ENCODE peak calls at places on chromosomes 1 and 21, in eight cellular contexts. R is NB4, O is neural crest cell, K is fibroblast of lung, L is esophagus muscularis mucosa, A is lower lobe of right lung, C is AG09319, G is left ventricle myocardium inferior. T is an unnamed sample.

GRCh38 chr21:42000908-42001307 is 9.3 kb downstream of the ZBTB21 start:
- DNase-seq in R (no peak), O (no peak), K (no peak), L (peak; percentile 19), A (no peak), C (no peak), G (no peak), T (no peak)

GRCh38 chr1:230713915-230714764 is at the start of gene AGT:
- DNase-seq in R (peak; percentile 9), O (no peak), K (peak; percentile 90), L (no peak), A (no peak), C (peak; percentile 63), G (peak; percentile 81), T (no peak)

GRCh38 chr1:73065585-73065984 is 783.2 kb upstream of the NEGR1 start:
- DNase-seq in R (no peak), O (peak; percentile 1), K (no peak), L (no peak), A (no peak), C (no peak), G (no peak), T (no peak)

GRCh38 chr21:44919111-44919912 is 1.4 kb downstream of the ITGB2 start:
- DNase-seq in R (peak; percentile 94), O (no peak), K (no peak), L (no peak), A (peak; percentile 68), C (no peak), G (peak; percentile 22), T (no peak)

GRCh38 chr1:225479996-225480720 is 52.3 kb upstream of the LBR start:
- DNase-seq in R (no peak), O (no peak), K (no peak), L (no peak), A (no peak), C (no peak), G (no peak), T (no peak)

GRCh38 chr1:200234938-200235337 is 174.9 kb downstream of the ZNF281 start:
- DNase-seq in R (no peak), O (no peak), K (no peak), L (no peak), A (no peak), C (no peak), G (no peak), T (no peak)

GRCh38 chr21:35911412-35912191 is 148.7 kb downstream of the SETD4 start:
- DNase-seq in R (no peak), O (no peak), K (no peak), L (no peak), A (no peak), C (no peak), G (no peak), T (no peak)

GRCh38 chr1:118963456-118964430 is 24.4 kb downstream of the TBX15 start:
- DNase-seq in R (peak; percentile 3), O (no peak), K (peak; percentile 30), L (peak; percentile 42), A (no peak), C (peak; percentile 79), G (no peak), T (no peak)

GRCh38 chr1:112402682-112403643 is 6.9 kb downstream of the CTTNBP2NL start:
- DNase-seq in R (no peak), O (no peak), K (peak; percentile 64), L (no peak), A (no peak), C (no peak), G (no peak), T (no peak)

GRCh38 chr1:237736372-237737029 is 154.2 kb downstream of the ZP4 start:
- DNase-seq in R (peak; percentile 1), O (no peak), K (no peak), L (no peak), A (no peak), C (no peak), G (no peak), T (no peak)

GRCh38 chr1:52593495-52593894 is 8.7 kb upstream of the GPX7 start:
- DNase-seq in R (no peak), O (no peak), K (no peak), L (no peak), A (no peak), C (no peak), G (no peak), T (no peak)

GRCh38 chr1:150550222-150551048 is 1.2 kb downstream of the ADAMTSL4 start:
- DNase-seq in R (no peak), O (no peak), K (no peak), L (no peak), A (no peak), C (no peak), G (no peak), T (no peak)

GRCh38 chr1:200916152-200916551 is 21.5 kb downstream of the INAVA start:
- DNase-seq in R (no peak), O (no peak), K (no peak), L (no peak), A (no peak), C (no peak), G (no peak), T (peak; percentile 83)

GRCh38 chr1:66623812-66624211 is 89.9 kb downstream of the SGIP1 start:
- DNase-seq in R (no peak), O (no peak), K (peak; percentile 89), L (no peak), A (no peak), C (no peak), G (no peak), T (no peak)

GRCh38 chr1:91400133-91400725 is 4.4 kb downstream of the HFM1 start:
- DNase-seq in R (no peak), O (no peak), K (no peak), L (no peak), A (no peak), C (no peak), G (no peak), T (no peak)

GRCh38 chr1:27954186-27954585 is 5.6 kb upstream of the XKR8 start:
- DNase-seq in R (no peak), O (no peak), K (no peak), L (no peak), A (no peak), C (no peak), G (no peak), T (peak; percentile 85)

GRCh38 chr1:27949027-27949426 is 10.7 kb upstream of the XKR8 start:
- DNase-seq in R (no peak), O (no peak), K (no peak), L (no peak), A (no peak), C (no peak), G (no peak), T (no peak)

GRCh38 chr1:27955076-27955475 is 4.7 kb upstream of the XKR8 start:
- DNase-seq in R (no peak), O (no peak), K (no peak), L (no peak), A (no peak), C (no peak), G (no peak), T (no peak)

GRCh38 chr1:27951396-27951795 is 8.4 kb upstream of the XKR8 start:
- DNase-seq in R (no peak), O (no peak), K (no peak), L (no peak), A (no peak), C (no peak), G (no peak), T (no peak)

GRCh38 chr1:27952147-27952546 is 7.6 kb upstream of the XKR8 start:
- DNase-seq in R (no peak), O (no peak), K (no peak), L (no peak), A (no peak), C (no peak), G (no peak), T (no peak)
- TF ChIP-seq CTCF in R (no peak), O (no peak), K (no peak), L (no peak), A (no peak), C (no peak), G (no peak), T (no peak)

DNA sequence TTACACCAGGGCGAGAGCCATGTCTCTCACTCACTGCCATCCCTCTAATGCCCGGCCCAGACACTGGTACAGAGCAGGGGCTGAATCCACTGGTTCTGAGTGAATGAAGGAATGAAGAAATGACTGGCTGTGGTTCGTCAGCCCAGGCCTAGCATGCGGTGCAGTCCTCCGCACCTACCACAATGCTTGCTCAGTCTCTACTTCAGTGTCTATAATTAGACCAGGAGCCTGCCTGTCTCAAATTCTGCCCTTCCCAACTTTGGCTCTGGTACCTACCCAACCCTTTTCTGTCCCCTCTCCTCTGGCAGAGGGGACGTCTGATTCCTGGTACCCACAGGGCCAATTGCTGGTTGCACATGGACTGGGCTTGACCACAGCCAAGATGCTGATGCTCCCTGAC is 118.2 kb upstream of the GRIK3 start:
- DNase-seq in R (no peak), O (no peak), K (no peak), L (peak; percentile 80), A (no peak), C (no peak), G (no peak), T (no peak)
- TF ChIP-seq CTCF in R (no peak), O (no peak), K (no peak), L (no peak), A (no peak), C (no peak), G (no peak), T (no peak)

GRCh38 chr1:240607006-240607405 is 4.9 kb downstream of the GREM2 start:
- DNase-seq in R (no peak), O (no peak), K (no peak), L (no peak), A (no peak), C (no peak), G (no peak), T (no peak)

GRCh38 chr1:240611228-240611618 is 732 bp downstream of the GREM2 start:
- DNase-seq in R (no peak), O (no peak), K (no peak), L (no peak), A (no peak), C (no peak), G (no peak), T (no peak)

GRCh38 chr1:240611619-240612490 is at the start of gene GREM2:
- DNase-seq in R (peak; percentile 3), O (peak; percentile 40), K (peak; percentile 97), L (peak; percentile 92), A (peak; percentile 58), C (peak; percentile 96), G (no peak), T (no peak)

GRCh38 chr1:240609527-240610060 is 2.4 kb downstream of the GREM2 start:
- DNase-seq in R (no peak), O (no peak), K (no peak), L (no peak), A (no peak), C (no peak), G (no peak), T (no peak)

GRCh38 chr1:240608707-240609106 is 3.2 kb downstream of the GREM2 start:
- DNase-seq in R (peak; percentile 4), O (no peak), K (no peak), L (no peak), A (no peak), C (no peak), G (no peak), T (no peak)
- TF ChIP-seq CTCF in R (no peak), O (peak; percentile 54), K (peak; percentile 40), L (peak; percentile 15), A (no peak), C (peak; percentile 58), G (no peak), T (peak; percentile 76)

DNA sequence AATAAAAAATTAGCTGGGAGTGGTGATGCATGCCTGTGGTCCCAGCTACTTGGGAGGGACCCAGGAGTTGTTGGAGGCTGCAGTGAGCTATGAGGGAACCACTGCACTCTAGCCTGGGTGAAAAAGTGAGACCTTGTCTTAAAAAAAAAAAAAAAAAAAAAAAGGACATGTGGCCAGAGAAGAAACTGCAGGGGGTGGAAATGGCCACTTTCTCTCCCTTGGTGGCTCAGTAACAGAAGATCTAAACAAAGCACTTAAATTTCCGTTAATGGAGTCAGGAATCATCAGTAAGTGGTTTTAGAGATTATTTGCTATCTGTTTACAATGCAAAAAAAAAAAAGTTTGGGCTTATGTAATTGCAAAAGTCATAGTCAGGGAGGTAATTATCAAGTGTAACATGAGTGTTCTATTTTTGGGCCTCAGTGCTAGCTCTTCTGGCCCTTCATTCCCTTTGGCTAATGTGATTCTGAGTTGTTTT is 19.3 kb upstream of the OPRD1 start:
- DNase-seq in R (no peak), O (no peak), K (no peak), L (no peak), A (no peak), C (no peak), G (no peak), T (no peak)
- TF ChIP-seq CTCF in R (no peak), O (peak; percentile 50), K (no peak), L (peak; percentile 19), A (no peak), C (no peak), G (peak; percentile 47), T (peak; percentile 25)

T was measured in chondrocyte.